ENCODE peak calls at places on chromosomes 16 and 17, in six cellular contexts. V is astrocyte of the spinal cord, B is GF-D8, W is AG08396, H is A549, R is NCI-H1436. J is an unnamed sample.

GRCh38 chr17:80382446-80382845 is 32.5 kb upstream of the ENDOV start:
- DNase-seq in V (no peak), B (no peak), W (no peak), H (no peak), R (no peak), J (no peak)

GRCh38 chr16:57807968-57808528 is 5.8 kb upstream of the KIFC3 start:
- DNase-seq in V (peak), B (peak), W (peak), H (peak), R (peak), J (peak)

GRCh38 chr17:58317421-58318064 is 11.1 kb downstream of the TSPOAP1 start:
- DNase-seq in V (peak), B (no peak), W (peak), H (peak), R (peak), J (peak)

GRCh38 chr17:80432961-80433550 is 18.1 kb downstream of the ENDOV start:
- DNase-seq in V (no peak), B (no peak), W (no peak), H (no peak), R (no peak), J (no peak)

GRCh38 chr16:29877266-29877961 is 14.4 kb upstream of the CDIPT start:
- DNase-seq in V (no peak), B (no peak), W (peak), H (peak), R (no peak), J (peak)

GRCh38 chr17:42744283-42744805 is 496 bp downstream of the EZH1 start:
- DNase-seq in V (peak), B (peak), W (peak), H (peak), R (peak), J (peak)

GRCh38 chr16:22681881-22682291 is 132.1 kb upstream of the HS3ST2 start:
- DNase-seq in V (no peak), B (no peak), W (no peak), H (no peak), R (no peak), J (no peak)

GRCh38 chr16:48117217-48118105 is 38.3 kb downstream of the ABCC12 start:
- DNase-seq in V (peak), B (no peak), W (peak), H (peak), R (peak), J (peak)

GRCh38 chr16:62034236-62035114 is 1.8 kb downstream of the CDH8 start:
- DNase-seq in V (peak), B (no peak), W (no peak), H (no peak), R (no peak), J (no peak)

GRCh38 chr17:79026345-79027273 is 2.6 kb downstream of the C1QTNF1 start:
- DNase-seq in V (peak), B (no peak), W (peak), H (peak), R (no peak), J (peak)

GRCh38 chr16:51166116-51166515 is 15.0 kb upstream of the SALL1 start:
- DNase-seq in V (no peak), B (no peak), W (no peak), H (no peak), R (no peak), J (no peak)

GRCh38 chr16:85872666-85873561 is 26.0 kb upstream of the IRF8 start:
- DNase-seq in V (no peak), B (no peak), W (no peak), H (no peak), R (no peak), J (no peak)

GRCh38 chr16:72844225-72844920 is 203.6 kb downstream of the ZFHX3 start:
- DNase-seq in V (no peak), B (peak), W (no peak), H (no peak), R (no peak), J (no peak)

GRCh38 chr17:72683506-72684404 is 408.7 kb downstream of the SLC39A11 start:
- DNase-seq in V (peak), B (no peak), W (peak), H (peak), R (peak), J (peak)

GRCh38 chr16:16083421-16084156 is 134.2 kb downstream of the ABCC1 start:
- DNase-seq in V (peak), B (no peak), W (no peak), H (peak), R (no peak), J (no peak)

GRCh38 chr17:1270210-1271019 is at the start of gene BHLHA9:
- DNase-seq in V (no peak), B (no peak), W (no peak), H (no peak), R (no peak), J (no peak)

GRCh38 chr16:2687531-2688308 is 5.4 kb downstream of the KCTD5 start:
- DNase-seq in V (no peak), B (no peak), W (no peak), H (no peak), R (no peak), J (peak)

GRCh38 chr17:32783602-32784001 is 93.3 kb downstream of the MYO1D start:
- DNase-seq in V (peak), B (no peak), W (peak), H (peak), R (peak), J (peak)

GRCh38 chr17:3681057-3681456 is 12.4 kb downstream of the EMC6 start:
- DNase-seq in V (no peak), B (no peak), W (no peak), H (no peak), R (no peak), J (no peak)

GRCh38 chr17:76567634-76568432 is 17.8 kb downstream of the ST6GALNAC2 start:
- DNase-seq in V (no peak), B (no peak), W (no peak), H (no peak), R (no peak), J (no peak)